ENCODE peak calls at places on chromosomes 6 and 20, in four cellular contexts. W is suprapubic skin, P is stomach, F is SK-N-SH. Z is an unnamed sample.

GRCh38 chr6:98323605-98324004 is 510.8 kb upstream of the POU3F2 start:
- DNase-seq in P (no peak), W (no peak), F (no peak), Z (no peak)

GRCh38 chr6:3402310-3403243 is 54.3 kb downstream of the SLC22A23 start:
- DNase-seq in W (no peak), F (no peak), P (no peak), Z (peak)

GRCh38 chr6:158022749-158023596 is 41.3 kb downstream of the SYNJ2 start:
- DNase-seq in P (no peak), W (no peak), F (no peak), Z (no peak)

GRCh38 chr6:27840572-27840971 is 71.6 kb downstream of the OR2B2 start:
- DNase-seq in F (no peak), W (no peak), P (no peak), Z (no peak)

GRCh38 chr6:137806914-137807682 is 60.0 kb upstream of the TNFAIP3 start:
- DNase-seq in F (no peak), W (no peak), P (no peak), Z (no peak)

GRCh38 chr6:170152989-170153388 is 137.9 kb downstream of the DLL1 start:
- DNase-seq in P (peak), F (no peak), W (peak), Z (no peak)

GRCh38 chr6:128039542-128039941 is 138.7 kb upstream of the THEMIS start:
- DNase-seq in W (no peak), F (no peak), P (no peak), Z (no peak)

GRCh38 chr6:141788096-141788495 is 344.6 kb upstream of the GJE1 start:
- DNase-seq in W (no peak), P (no peak), F (no peak), Z (no peak)

GRCh38 chr20:59605691-59606364 is 1.5 kb downstream of the PHACTR3 start:
- DNase-seq in F (peak), W (no peak), P (no peak), Z (no peak)

GRCh38 chr20:61948586-61949362 is 116.9 kb downstream of the TAF4 start:
- DNase-seq in W (peak), F (no peak), P (no peak), Z (peak)

GRCh38 chr6:146775227-146775626 is 176.5 kb downstream of the ADGB start:
- DNase-seq in F (no peak), W (no peak), P (no peak), Z (no peak)

GRCh38 chr6:145132709-145133108 is 602.6 kb downstream of the EPM2A start:
- DNase-seq in W (no peak), F (no peak), P (no peak), Z (no peak)

GRCh38 chr6:67608099-67608749 is 1026.9 kb upstream of the ADGRB3 start:
- DNase-seq in F (no peak), P (no peak), W (no peak), Z (no peak)

GRCh38 chr6:119566546-119567263 is 217.1 kb upstream of the MAN1A1 start:
- DNase-seq in F (no peak), P (no peak), W (no peak), Z (no peak)

GRCh38 chr20:7728373-7728772 is 211.9 kb downstream of the HAO1 start:
- DNase-seq in P (no peak), W (no peak), F (no peak), Z (no peak)

GRCh38 chr20:31560900-31561598 is 44.0 kb upstream of the ID1 start:
- DNase-seq in W (no peak), F (no peak), P (peak), Z (no peak)

GRCh38 chr6:24723270-24723669 is 4.3 kb upstream of the C6orf62 start:
- DNase-seq in F (no peak), W (no peak), P (no peak), Z (no peak)

GRCh38 chr6:166621114-166621540 is 5.9 kb downstream of the RPS6KA2 start:
- DNase-seq in W (no peak), F (no peak), P (peak), Z (no peak)

GRCh38 chr20:62651285-62652021 is 9.2 kb downstream of the SLCO4A1 start:
- DNase-seq in W (peak), F (peak), P (peak), Z (peak)

GRCh38 chr6:12051861-12052368 is 39.8 kb downstream of the HIVEP1 start:
- DNase-seq in P (no peak), F (no peak), W (no peak), Z (no peak)

GRCh38 chr20:32674362-32674789 is 635 bp upstream of the C20orf203 start:
- DNase-seq in F (peak), P (peak), W (no peak), Z (no peak)

GRCh38 chr6:142853244-142854180 is 91.5 kb downstream of the HIVEP2 start:
- DNase-seq in W (no peak), P (no peak), F (no peak), Z (no peak)
- H3K27ac ChIP-seq in W (no peak), P (no peak), F (no peak), Z (no peak)

GRCh38 chr6:116406678-116407345 is 36.1 kb downstream of the DSE start:
- DNase-seq in W (no peak), P (no peak), F (no peak), Z (no peak)

GRCh38 chr6:116405663-116406329 is 35.0 kb downstream of the DSE start:
- DNase-seq in W (no peak), F (no peak), P (no peak), Z (no peak)

GRCh38 chr6:116403205-116403604 is 32.5 kb downstream of the DSE start:
- DNase-seq in P (no peak), W (no peak), F (no peak), Z (no peak)

GRCh38 chr6:116404706-116405105 is 34.0 kb downstream of the DSE start:
- DNase-seq in F (no peak), P (no peak), W (no peak), Z (no peak)

DNA sequence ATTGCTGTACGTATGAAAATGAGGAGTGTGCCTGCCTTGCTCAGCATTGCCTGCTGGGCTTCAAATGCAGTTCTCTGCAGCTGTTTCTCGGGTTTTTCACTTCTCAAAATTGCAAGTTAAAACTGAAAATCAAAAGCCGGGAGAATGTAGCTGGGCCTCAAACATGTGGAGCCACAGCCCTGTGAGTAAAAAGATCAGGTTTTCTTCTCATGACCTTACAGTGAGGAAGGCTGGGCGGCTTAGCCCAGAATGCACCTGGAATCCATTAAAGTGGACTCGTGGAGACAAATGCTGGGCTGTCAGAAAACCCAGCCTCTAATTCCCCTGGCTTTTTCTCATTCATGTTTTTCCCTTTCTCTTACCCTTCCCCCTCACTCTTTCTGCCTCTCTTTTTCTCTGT is 34.4 kb downstream of the DSE start:
- DNase-seq in P (no peak), W (no peak), F (peak), Z (no peak)
- TF ChIP-seq POLR2AphosphoS5 in P (no peak), W (no peak), F (peak), Z (no peak)

DNA sequence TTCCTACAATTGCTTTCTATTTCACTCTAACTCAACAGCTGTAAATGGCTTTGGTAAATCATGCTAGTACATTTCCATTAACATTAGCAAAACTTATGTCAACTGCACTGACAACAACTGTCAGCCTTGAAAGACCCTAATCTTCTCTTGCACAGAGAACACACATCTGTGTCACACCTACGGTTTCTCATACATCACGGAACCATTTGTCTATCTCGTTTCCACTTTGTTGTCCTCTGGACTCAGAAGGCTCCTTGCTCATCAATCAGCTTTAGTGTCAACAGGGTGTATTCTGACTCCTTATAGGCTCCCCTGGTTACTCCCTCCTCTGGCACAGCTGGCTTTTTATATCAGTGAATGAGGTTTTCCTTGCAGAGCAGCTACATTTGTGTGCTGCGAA is 49.2 kb downstream of the CD83 start:
- DNase-seq in P (no peak), F (no peak), W (no peak), Z (no peak)
- TF ChIP-seq EP300 in P (no peak), F (no peak), W (no peak), Z (no peak)

GRCh38 chr6:43076093-43076927 is at the start of gene PTK7:
- DNase-seq in P (peak), W (no peak), F (peak), Z (no peak)

GRCh38 chr6:43081043-43081442 is 4.9 kb downstream of the PTK7 start:
- DNase-seq in F (no peak), P (no peak), W (no peak), Z (no peak)

GRCh38 chr6:43077981-43078411 is 1.9 kb downstream of the PTK7 start:
- DNase-seq in F (peak), W (no peak), P (no peak), Z (no peak)

GRCh38 chr6:43076928-43077809 is 1.1 kb downstream of the PTK7 start:
- DNase-seq in P (no peak), W (no peak), F (peak), Z (no peak)

GRCh38 chr6:43078651-43079050 is 2.5 kb downstream of the PTK7 start:
- DNase-seq in P (no peak), F (no peak), W (no peak), Z (no peak)
- H3K27ac ChIP-seq in P (no peak), F (no peak), W (no peak), Z (no peak)

GRCh38 chr6:148885154-148885870 is 138.5 kb downstream of the UST start:
- DNase-seq in P (no peak), W (no peak), F (no peak), Z (no peak)
- TF ChIP-seq POLR2AphosphoS5 in P (no peak), W (no peak), F (no peak), Z (peak)

DNA sequence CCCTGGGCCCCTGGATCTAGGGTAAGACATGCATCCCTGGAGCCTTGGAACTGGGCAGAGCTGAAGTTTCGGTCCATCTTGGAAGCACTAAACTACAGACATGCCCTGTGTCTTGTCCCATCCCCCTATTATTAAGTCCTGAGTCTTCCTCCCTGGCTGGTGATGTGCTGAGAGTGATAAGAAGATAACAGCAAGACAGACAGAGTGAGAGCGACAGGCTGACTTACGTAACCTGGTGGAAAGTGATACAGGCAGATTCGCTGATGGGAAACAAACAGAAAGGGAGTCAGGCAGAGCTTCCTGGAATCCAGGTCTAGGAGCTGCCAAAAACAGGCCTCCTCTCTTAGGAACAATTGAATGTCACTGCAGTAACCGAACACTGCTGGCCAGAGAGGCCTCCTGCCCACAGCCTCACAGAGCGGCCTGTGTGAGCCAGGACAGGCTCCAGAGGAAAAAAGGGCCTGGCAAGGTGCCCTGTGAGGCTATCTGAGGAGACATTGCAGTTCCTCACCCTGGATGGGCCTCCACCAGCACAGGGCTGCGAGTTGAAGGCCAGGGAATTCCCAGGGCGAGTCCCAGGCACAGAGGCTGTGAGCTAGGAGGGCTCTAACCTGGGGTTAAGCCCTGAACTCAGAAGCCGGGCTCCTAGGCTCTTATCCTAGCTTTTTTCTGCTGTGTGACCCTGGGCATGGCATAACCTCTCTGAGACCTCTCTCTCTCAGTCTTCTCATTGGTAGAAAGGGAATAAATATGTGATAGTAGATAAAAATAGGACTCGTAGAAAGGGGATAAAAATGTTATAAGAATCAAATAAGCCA is 34.2 kb upstream of the B4GALT5 start:
- DNase-seq in F (peak), W (peak), P (peak), Z (peak)
- TF ChIP-seq EP300 in F (no peak), W (no peak), P (no peak), Z (no peak)